ENCODE peak calls at places on chromosomes 11 and 22, in ten cellular contexts. One of them, this sample, is unnamed.

GRCh38 chr11:47908198-47908597 is 60.0 kb upstream of the NUP160 start:
- DNase-seq in cardiac fibroblast: peak; percentile 78
- DNase-seq in ovary: no peak
- DNase-seq in gastrocnemius medialis: no peak
- DNase-seq in fibroblast of mammary gland: peak; percentile 44
- DNase-seq in AG04449: no peak
- DNase-seq in right lobe of liver: no peak
- DNase-seq in astrocyte of the spinal cord: no peak
- DNase-seq in IMR-90: no peak
- DNase-seq in upper lobe of right lung: no peak
- DNase-seq in this sample: peak; percentile 77

GRCh38 chr11:45801723-45802315 is 3.1 kb upstream of the SLC35C1 start:
- DNase-seq in cardiac fibroblast: peak; percentile 26
- DNase-seq in right lobe of liver: no peak
- DNase-seq in gastrocnemius medialis: no peak
- DNase-seq in astrocyte of the spinal cord: no peak
- DNase-seq in upper lobe of right lung: no peak
- DNase-seq in AG04449: no peak
- DNase-seq in IMR-90: no peak
- DNase-seq in ovary: no peak
- DNase-seq in fibroblast of mammary gland: peak; percentile 29
- DNase-seq in this sample: peak; percentile 68

GRCh38 chr11:131868769-131869482 is 498.5 kb downstream of the NTM start:
- DNase-seq in AG04449: no peak
- DNase-seq in cardiac fibroblast: no peak
- DNase-seq in ovary: no peak
- DNase-seq in upper lobe of right lung: no peak
- DNase-seq in gastrocnemius medialis: no peak
- DNase-seq in astrocyte of the spinal cord: peak; percentile 24
- DNase-seq in right lobe of liver: no peak
- DNase-seq in fibroblast of mammary gland: no peak
- DNase-seq in IMR-90: peak; percentile 41
- DNase-seq in this sample: peak; percentile 51

GRCh38 chr11:114229062-114229450 is 67.1 kb upstream of the NNMT start:
- DNase-seq in cardiac fibroblast: no peak
- DNase-seq in astrocyte of the spinal cord: no peak
- DNase-seq in gastrocnemius medialis: no peak
- DNase-seq in AG04449: no peak
- DNase-seq in fibroblast of mammary gland: no peak
- DNase-seq in IMR-90: no peak
- DNase-seq in upper lobe of right lung: no peak
- DNase-seq in ovary: no peak
- DNase-seq in right lobe of liver: no peak
- DNase-seq in this sample: no peak

GRCh38 chr11:129192150-129192549 is at the start of gene ARHGAP32:
- DNase-seq in fibroblast of mammary gland: no peak
- DNase-seq in cardiac fibroblast: no peak
- DNase-seq in astrocyte of the spinal cord: no peak
- DNase-seq in gastrocnemius medialis: no peak
- DNase-seq in ovary: no peak
- DNase-seq in upper lobe of right lung: no peak
- DNase-seq in IMR-90: no peak
- DNase-seq in AG04449: no peak
- DNase-seq in right lobe of liver: no peak
- DNase-seq in this sample: no peak

GRCh38 chr22:50546326-50547230 is 879 bp downstream of the KLHDC7B start:
- DNase-seq in IMR-90: no peak
- DNase-seq in cardiac fibroblast: no peak
- DNase-seq in ovary: no peak
- DNase-seq in fibroblast of mammary gland: no peak
- DNase-seq in astrocyte of the spinal cord: no peak
- DNase-seq in AG04449: no peak
- DNase-seq in upper lobe of right lung: peak; percentile 64
- DNase-seq in gastrocnemius medialis: no peak
- DNase-seq in right lobe of liver: peak; percentile 57
- DNase-seq in this sample: no peak

GRCh38 chr11:124302756-124303155 is 11.0 kb downstream of the OR8D1 start:
- DNase-seq in astrocyte of the spinal cord: no peak
- DNase-seq in cardiac fibroblast: peak; percentile 3
- DNase-seq in upper lobe of right lung: no peak
- DNase-seq in fibroblast of mammary gland: no peak
- DNase-seq in IMR-90: no peak
- DNase-seq in right lobe of liver: no peak
- DNase-seq in gastrocnemius medialis: no peak
- DNase-seq in ovary: no peak
- DNase-seq in AG04449: no peak
- DNase-seq in this sample: peak; percentile 41

GRCh38 chr11:110645253-110645652 is 67.0 kb downstream of the ARHGAP20 start:
- DNase-seq in fibroblast of mammary gland: no peak
- DNase-seq in ovary: no peak
- DNase-seq in right lobe of liver: no peak
- DNase-seq in gastrocnemius medialis: no peak
- DNase-seq in IMR-90: no peak
- DNase-seq in AG04449: no peak
- DNase-seq in cardiac fibroblast: peak; percentile 2
- DNase-seq in upper lobe of right lung: no peak
- DNase-seq in astrocyte of the spinal cord: no peak
- DNase-seq in this sample: no peak

GRCh38 chr22:48568736-48569330 is 1258.8 kb downstream of the BRD1 start:
- DNase-seq in IMR-90: no peak
- DNase-seq in astrocyte of the spinal cord: no peak
- DNase-seq in AG04449: no peak
- DNase-seq in fibroblast of mammary gland: no peak
- DNase-seq in gastrocnemius medialis: no peak
- DNase-seq in right lobe of liver: no peak
- DNase-seq in upper lobe of right lung: no peak
- DNase-seq in ovary: no peak
- DNase-seq in cardiac fibroblast: no peak
- DNase-seq in this sample: no peak

GRCh38 chr11:40273192-40273732 is 1186.2 kb downstream of the LRRC4C start:
- DNase-seq in upper lobe of right lung: no peak
- DNase-seq in cardiac fibroblast: no peak
- DNase-seq in astrocyte of the spinal cord: no peak
- DNase-seq in fibroblast of mammary gland: no peak
- DNase-seq in AG04449: no peak
- DNase-seq in ovary: no peak
- DNase-seq in gastrocnemius medialis: no peak
- DNase-seq in IMR-90: no peak
- DNase-seq in right lobe of liver: no peak
- DNase-seq in this sample: no peak

GRCh38 chr11:133836076-133836548 is 9.2 kb downstream of the SPATA19 start:
- DNase-seq in astrocyte of the spinal cord: no peak
- DNase-seq in IMR-90: no peak
- DNase-seq in right lobe of liver: no peak
- DNase-seq in ovary: no peak
- DNase-seq in cardiac fibroblast: no peak
- DNase-seq in upper lobe of right lung: no peak
- DNase-seq in gastrocnemius medialis: no peak
- DNase-seq in fibroblast of mammary gland: no peak
- DNase-seq in AG04449: no peak
- DNase-seq in this sample: no peak

GRCh38 chr22:29149841-29150555 is 55.7 kb upstream of the EMID1 start:
- DNase-seq in cardiac fibroblast: no peak
- DNase-seq in right lobe of liver: no peak
- DNase-seq in ovary: no peak
- DNase-seq in AG04449: no peak
- DNase-seq in upper lobe of right lung: peak; percentile 39
- DNase-seq in IMR-90: no peak
- DNase-seq in fibroblast of mammary gland: no peak
- DNase-seq in gastrocnemius medialis: peak; percentile 13
- DNase-seq in astrocyte of the spinal cord: no peak
- DNase-seq in this sample: no peak

GRCh38 chr22:49553518-49554295 is 274.0 kb downstream of the BRD1 start:
- DNase-seq in astrocyte of the spinal cord: no peak
- DNase-seq in IMR-90: no peak
- DNase-seq in cardiac fibroblast: no peak
- DNase-seq in fibroblast of mammary gland: no peak
- DNase-seq in gastrocnemius medialis: peak; percentile 6
- DNase-seq in ovary: no peak
- DNase-seq in upper lobe of right lung: peak; percentile 45
- DNase-seq in right lobe of liver: peak; percentile 29
- DNase-seq in AG04449: no peak
- DNase-seq in this sample: no peak

DNA sequence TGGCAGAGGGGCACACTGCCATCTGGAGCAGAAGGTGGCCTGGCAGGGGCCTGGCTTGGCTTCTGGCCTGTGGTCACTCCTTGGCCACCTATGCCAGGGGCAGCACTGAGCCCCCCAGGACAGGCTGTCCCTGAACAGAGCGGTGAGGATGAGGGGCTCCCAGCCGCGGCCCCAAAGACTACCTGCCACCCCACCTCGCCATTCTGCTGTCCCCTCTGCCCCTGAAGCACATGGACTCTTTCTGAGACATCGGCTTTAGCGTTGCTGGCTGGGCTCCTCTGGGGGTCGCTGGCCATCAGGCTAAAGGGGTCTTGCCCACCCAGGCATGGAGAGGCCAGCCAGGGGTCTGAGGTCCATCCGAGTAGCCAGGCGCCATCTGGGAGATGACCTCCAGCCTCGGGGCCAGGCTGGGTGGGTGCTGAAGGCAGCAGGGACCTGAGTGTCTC is 87.8 kb downstream of the WNT7B start:
- DNase-seq in upper lobe of right lung: peak; percentile 57
- DNase-seq in gastrocnemius medialis: no peak
- DNase-seq in cardiac fibroblast: no peak
- DNase-seq in IMR-90: no peak
- DNase-seq in astrocyte of the spinal cord: no peak
- DNase-seq in ovary: no peak
- DNase-seq in AG04449: no peak
- DNase-seq in fibroblast of mammary gland: no peak
- DNase-seq in right lobe of liver: no peak
- DNase-seq in this sample: no peak
- TF ChIP-seq CTCF in upper lobe of right lung: no peak
- TF ChIP-seq CTCF in gastrocnemius medialis: no peak
- TF ChIP-seq CTCF in cardiac fibroblast: no peak
- TF ChIP-seq CTCF in IMR-90: no peak
- TF ChIP-seq CTCF in astrocyte of the spinal cord: no peak
- TF ChIP-seq CTCF in ovary: no peak
- TF ChIP-seq CTCF in AG04449: no peak
- TF ChIP-seq CTCF in fibroblast of mammary gland: no peak
- TF ChIP-seq CTCF in right lobe of liver: no peak
- TF ChIP-seq CTCF in this sample: no peak

DNA sequence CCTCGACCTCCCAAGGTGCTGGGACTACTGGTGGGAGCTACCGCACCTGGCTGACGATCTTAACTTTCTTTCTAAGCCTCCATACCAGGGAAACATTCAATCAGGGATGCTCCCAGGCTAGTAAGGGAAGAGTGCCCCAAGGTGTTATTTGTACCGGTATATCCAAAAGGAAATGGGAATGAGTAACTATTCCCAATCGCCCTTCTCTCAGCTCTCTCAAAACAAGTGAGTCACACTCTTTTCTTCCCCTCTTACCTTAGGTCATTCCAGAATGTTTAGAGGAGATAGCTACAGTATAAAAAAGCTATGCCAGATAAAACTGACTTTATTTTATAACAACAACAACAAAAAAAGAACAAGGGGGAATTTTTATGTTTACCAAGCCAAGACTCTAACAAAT is 13.7 kb downstream of the DCDC1 start:
- DNase-seq in fibroblast of mammary gland: peak; percentile 10
- DNase-seq in gastrocnemius medialis: no peak
- DNase-seq in ovary: no peak
- DNase-seq in AG04449: no peak
- DNase-seq in right lobe of liver: no peak
- DNase-seq in upper lobe of right lung: no peak
- DNase-seq in IMR-90: no peak
- DNase-seq in astrocyte of the spinal cord: no peak
- DNase-seq in cardiac fibroblast: no peak
- DNase-seq in this sample: no peak
- H3K4me3 ChIP-seq in fibroblast of mammary gland: no peak overlapping the region
- H3K4me3 ChIP-seq in gastrocnemius medialis: no peak overlapping the region
- H3K4me3 ChIP-seq in ovary: no peak overlapping the region
- H3K4me3 ChIP-seq in AG04449: no peak overlapping the region
- H3K4me3 ChIP-seq in right lobe of liver: no peak overlapping the region
- H3K4me3 ChIP-seq in upper lobe of right lung: no peak overlapping the region
- H3K4me3 ChIP-seq in IMR-90: no peak overlapping the region
- H3K4me3 ChIP-seq in astrocyte of the spinal cord: no peak overlapping the region
- H3K4me3 ChIP-seq in cardiac fibroblast: no peak overlapping the region
- H3K4me3 ChIP-seq in this sample: no peak overlapping the region

DNA sequence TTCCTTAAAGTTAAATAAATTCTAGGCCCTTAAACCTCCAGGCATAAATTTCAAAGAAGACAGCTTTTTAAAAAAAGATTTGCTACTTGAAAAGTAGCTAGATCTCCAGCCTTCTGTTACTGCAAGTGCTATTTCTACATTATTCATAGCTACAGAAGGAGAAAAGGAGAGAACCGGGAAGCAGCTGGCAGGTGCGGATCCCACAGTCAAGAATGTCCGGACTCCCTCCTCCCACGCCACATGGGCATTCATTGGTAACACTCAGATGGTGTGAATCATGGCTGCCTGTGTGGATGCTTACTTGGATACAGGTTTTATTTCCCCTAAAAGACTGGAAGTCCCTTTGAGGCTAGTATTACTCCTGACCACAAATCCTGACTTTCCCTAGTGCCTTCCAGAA is 39.5 kb upstream of the YPEL1 start:
- DNase-seq in AG04449: no peak
- DNase-seq in astrocyte of the spinal cord: peak; percentile 83
- DNase-seq in IMR-90: peak; percentile 61
- DNase-seq in upper lobe of right lung: no peak
- DNase-seq in gastrocnemius medialis: no peak
- DNase-seq in right lobe of liver: no peak
- DNase-seq in cardiac fibroblast: peak; percentile 13
- DNase-seq in fibroblast of mammary gland: peak; percentile 62
- DNase-seq in ovary: no peak
- DNase-seq in this sample: no peak
- TF ChIP-seq CTCF in AG04449: no peak
- TF ChIP-seq CTCF in astrocyte of the spinal cord: no peak
- TF ChIP-seq CTCF in IMR-90: no peak
- TF ChIP-seq CTCF in upper lobe of right lung: no peak
- TF ChIP-seq CTCF in gastrocnemius medialis: no peak
- TF ChIP-seq CTCF in right lobe of liver: no peak
- TF ChIP-seq CTCF in cardiac fibroblast: no peak
- TF ChIP-seq CTCF in fibroblast of mammary gland: no peak
- TF ChIP-seq CTCF in ovary: no peak
- TF ChIP-seq CTCF in this sample: no peak

DNA sequence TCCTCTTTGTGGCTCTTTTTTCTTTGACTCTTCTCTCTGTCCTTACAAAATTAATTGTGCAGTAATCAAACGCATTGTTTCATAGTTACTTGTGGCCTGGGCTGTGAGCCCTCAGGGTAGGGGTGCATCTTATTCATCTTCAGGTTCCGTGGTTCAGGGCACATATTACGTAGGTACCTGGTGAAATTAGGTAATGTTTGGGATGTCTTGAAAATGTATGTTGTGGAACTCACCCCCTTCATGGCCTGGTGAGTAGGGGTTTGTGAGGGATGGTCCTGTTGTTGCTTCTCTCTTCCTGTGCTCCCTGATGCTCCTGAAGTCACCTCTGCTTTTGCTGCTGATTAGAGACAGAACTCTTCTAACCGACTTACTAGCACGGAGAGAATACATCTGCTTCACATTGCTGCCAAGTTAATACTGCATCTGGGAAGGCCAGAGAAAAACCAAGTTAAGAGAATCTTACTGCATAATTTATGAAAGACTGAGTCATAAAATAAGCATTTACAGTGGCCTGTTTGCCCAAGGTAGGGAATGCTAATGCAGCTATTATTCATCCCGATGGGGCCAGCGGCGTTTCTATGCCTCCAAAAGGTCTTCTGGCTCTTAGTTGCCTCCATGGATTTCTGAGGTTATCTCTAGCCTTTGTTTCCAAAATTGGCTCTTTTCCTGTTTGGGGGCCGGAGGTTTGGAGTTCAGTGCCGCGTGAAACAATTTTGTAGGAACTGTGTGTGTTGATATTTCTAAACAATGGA is 66.9 kb downstream of the TBC1D22A start:
- DNase-seq in right lobe of liver: no peak
- DNase-seq in ovary: no peak
- DNase-seq in AG04449: peak; percentile 86
- DNase-seq in cardiac fibroblast: peak; percentile 89
- DNase-seq in astrocyte of the spinal cord: peak; percentile 92
- DNase-seq in fibroblast of mammary gland: peak; percentile 90
- DNase-seq in IMR-90: peak; percentile 94
- DNase-seq in upper lobe of right lung: no peak
- DNase-seq in gastrocnemius medialis: no peak
- DNase-seq in this sample: peak; percentile 90
- H3K4me3 ChIP-seq in right lobe of liver: no peak overlapping the region
- H3K4me3 ChIP-seq in ovary: no peak overlapping the region
- H3K4me3 ChIP-seq in AG04449: peak overlapping the region; percentile 16
- H3K4me3 ChIP-seq in cardiac fibroblast: no peak overlapping the region
- H3K4me3 ChIP-seq in astrocyte of the spinal cord: no peak overlapping the region
- H3K4me3 ChIP-seq in fibroblast of mammary gland: no peak overlapping the region
- H3K4me3 ChIP-seq in IMR-90: no peak overlapping the region
- H3K4me3 ChIP-seq in upper lobe of right lung: no peak overlapping the region
- H3K4me3 ChIP-seq in gastrocnemius medialis: no peak overlapping the region
- H3K4me3 ChIP-seq in this sample: no peak overlapping the region